ENCODE peak calls at places on chromosomes 11 and 22, in eight cellular contexts. F, P, V, N, E, M, T and A are unnamed samples.

GRCh38 chr11:103842191-103842590 is 194.2 kb upstream of the DDI1 start:
- DNase-seq in F (no peak), P (no peak), V (no peak), N (no peak), E (no peak), M (no peak), T (no peak), A (no peak)

GRCh38 chr11:122743949-122744876 is 88.7 kb downstream of the UBASH3B start:
- DNase-seq in F (peak; percentile 81), P (peak; percentile 50), V (no peak), N (no peak), E (peak; percentile 41), M (peak; percentile 44), T (no peak), A (no peak)

GRCh38 chr11:6667733-6668374 is 12.2 kb upstream of the DCHS1 start:
- DNase-seq in F (peak; percentile 33), P (no peak), V (no peak), N (no peak), E (peak; percentile 13), M (no peak), T (no peak), A (no peak)

GRCh38 chr11:75346912-75347647 is 4.4 kb downstream of the ARRB1 start:
- DNase-seq in F (no peak), P (no peak), V (no peak), N (no peak), E (peak; percentile 51), M (peak; percentile 52), T (peak; percentile 39), A (peak; percentile 75)

GRCh38 chr22:37983860-37984791 is at the start of gene SOX10:
- DNase-seq in F (no peak), P (no peak), V (no peak), N (no peak), E (no peak), M (no peak), T (no peak), A (no peak)

GRCh38 chr11:12696911-12697581 is 22.8 kb downstream of the TEAD1 start:
- DNase-seq in F (no peak), P (no peak), V (no peak), N (no peak), E (no peak), M (no peak), T (no peak), A (no peak)

GRCh38 chr11:104968365-104968855 is at the start of gene CASP4:
- DNase-seq in F (no peak), P (no peak), V (no peak), N (peak; percentile 1), E (peak; percentile 69), M (peak; percentile 53), T (no peak), A (no peak)

GRCh38 chr11:131204984-131205383 is 165.4 kb upstream of the NTM start:
- DNase-seq in F (no peak), P (no peak), V (no peak), N (no peak), E (no peak), M (no peak), T (no peak), A (no peak)

GRCh38 chr11:117045196-117045595 is 53.0 kb downstream of the SIK3 start:
- DNase-seq in F (no peak), P (no peak), V (no peak), N (no peak), E (peak; percentile 24), M (peak; percentile 69), T (no peak), A (no peak)

GRCh38 chr11:96339704-96340554 is 3.1 kb downstream of the MAML2 start:
- DNase-seq in F (no peak), P (no peak), V (no peak), N (no peak), E (no peak), M (peak; percentile 43), T (no peak), A (no peak)

GRCh38 chr11:112249871-112250590 is 10.6 kb downstream of the PLET1 start:
- DNase-seq in F (no peak), P (no peak), V (no peak), N (no peak), E (no peak), M (no peak), T (no peak), A (no peak)

GRCh38 chr11:123268118-123268517 is 73.1 kb upstream of the CLMP start:
- DNase-seq in F (no peak), P (no peak), V (no peak), N (no peak), E (no peak), M (no peak), T (no peak), A (no peak)

GRCh38 chr11:40290031-40290650 is 1169.3 kb downstream of the LRRC4C start:
- DNase-seq in F (no peak), P (no peak), V (no peak), N (no peak), E (no peak), M (no peak), T (no peak), A (no peak)

GRCh38 chr11:72243173-72243566 is 806 bp downstream of the PHOX2A start:
- DNase-seq in F (no peak), P (no peak), V (no peak), N (no peak), E (no peak), M (no peak), T (no peak), A (no peak)

GRCh38 chr22:38038426-38038825 is 18.8 kb upstream of the PICK1 start:
- DNase-seq in F (no peak), P (no peak), V (no peak), N (no peak), E (no peak), M (no peak), T (no peak), A (no peak)

GRCh38 chr22:49727881-49728563 is 99.7 kb downstream of the BRD1 start:
- DNase-seq in F (no peak), P (no peak), V (no peak), N (no peak), E (no peak), M (no peak), T (no peak), A (no peak)

GRCh38 chr22:47437636-47438035 is 675.2 kb downstream of the TBC1D22A start:
- DNase-seq in F (no peak), P (no peak), V (no peak), N (no peak), E (no peak), M (no peak), T (no peak), A (no peak)

GRCh38 chr22:47435826-47436225 is 673.4 kb downstream of the TBC1D22A start:
- DNase-seq in F (no peak), P (no peak), V (no peak), N (no peak), E (no peak), M (no peak), T (no peak), A (no peak)

GRCh38 chr22:47435204-47435487 is 672.7 kb downstream of the TBC1D22A start:
- DNase-seq in F (no peak), P (no peak), V (no peak), N (no peak), E (no peak), M (no peak), T (no peak), A (no peak)

GRCh38 chr22:47434336-47435203 is 672.1 kb downstream of the TBC1D22A start:
- DNase-seq in F (no peak), P (no peak), V (no peak), N (no peak), E (no peak), M (no peak), T (no peak), A (no peak)

DNA sequence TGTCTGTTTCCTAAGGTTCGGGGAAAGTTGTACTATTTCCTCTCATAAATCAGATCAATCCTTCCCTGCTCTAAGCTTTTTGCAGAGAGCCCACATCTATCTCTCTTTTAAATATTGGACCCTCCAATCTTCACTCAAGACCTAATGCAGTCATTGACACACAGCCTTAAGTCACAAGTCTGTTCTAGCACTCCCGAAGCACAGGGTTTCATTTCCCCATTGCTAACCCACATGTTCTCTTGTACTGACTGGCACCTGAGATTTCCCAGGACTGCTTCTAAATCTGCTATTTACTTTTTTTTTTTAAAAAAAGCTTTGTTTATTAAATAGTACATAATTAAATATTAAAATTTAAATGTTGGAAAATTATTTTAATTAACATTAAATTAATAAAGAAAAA is 674.7 kb downstream of the TBC1D22A start:
- DNase-seq in F (no peak), P (no peak), V (no peak), N (no peak), E (no peak), M (no peak), T (no peak), A (no peak)
- H3K9me3 ChIP-seq in F (no peaks in the 10 kb centered on the region), P (no peaks in the 10 kb centered on the region), V (no peaks in the 10 kb centered on the region), N (peaks cover 9% of the 10 kb centered on the region), E (no peaks in the 10 kb centered on the region), M (no peaks in the 10 kb centered on the region), T (no peaks in the 10 kb centered on the region), A (no peaks in the 10 kb centered on the region)

DNA sequence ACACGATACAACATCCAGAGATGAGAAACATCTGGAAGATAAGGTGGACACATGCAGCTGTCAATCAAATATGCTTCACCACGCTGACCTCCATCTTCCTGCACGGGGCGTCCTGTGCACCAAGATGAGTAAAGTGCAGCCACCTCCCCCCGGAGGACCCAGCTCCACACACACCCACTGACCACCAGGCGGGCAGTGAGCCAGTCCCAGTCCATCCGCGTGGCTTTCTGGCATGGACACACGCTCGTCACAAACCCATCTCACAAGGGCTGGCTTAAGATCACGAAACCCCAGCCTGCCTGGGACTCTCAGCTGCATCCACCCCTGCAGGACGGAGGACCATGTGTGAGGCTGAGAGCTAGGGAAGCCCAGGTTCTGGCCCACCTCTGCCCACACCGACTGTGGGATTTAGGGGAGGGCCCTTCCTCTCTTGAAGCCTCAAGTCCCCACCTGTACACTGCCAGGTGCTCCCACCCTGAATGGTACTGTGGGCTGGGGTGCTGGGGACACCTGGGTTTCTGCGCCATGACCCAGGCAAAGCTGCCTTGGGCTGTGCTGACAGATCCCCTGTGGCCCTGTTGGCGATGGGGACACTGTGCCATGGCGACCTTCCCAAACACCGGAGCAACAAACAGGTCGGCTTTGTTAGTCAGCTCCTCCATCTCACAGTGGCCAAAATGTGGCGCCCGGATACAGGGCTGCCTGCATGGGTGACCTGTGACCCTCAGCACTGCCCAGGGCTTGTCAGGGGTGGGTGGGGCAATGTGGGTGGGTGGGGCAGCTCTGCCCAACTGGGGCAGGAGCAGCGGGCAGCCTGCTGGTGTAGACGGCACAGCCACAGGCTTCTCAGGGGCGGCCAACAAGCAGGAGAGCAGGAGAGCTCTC is 629.0 kb downstream of the TBC1D22A start:
- DNase-seq in F (no peak), P (no peak), V (no peak), N (no peak), E (no peak), M (no peak), T (no peak), A (no peak)
- H3K9me3 ChIP-seq in F (no peaks in the 10 kb centered on the region), P (no peaks in the 10 kb centered on the region), V (no peaks in the 10 kb centered on the region), N (no peaks in the 10 kb centered on the region), E (no peaks in the 10 kb centered on the region), M (no peaks in the 10 kb centered on the region), T (no peaks in the 10 kb centered on the region), A (no peaks in the 10 kb centered on the region)

GRCh38 chr11:119066481-119066880 is 1.1 kb upstream of the VPS11 start:
- DNase-seq in F (no peak), P (no peak), V (no peak), N (no peak), E (no peak), M (no peak), T (no peak), A (no peak)
- H3K9me3 ChIP-seq in F (no peaks in the 10 kb centered on the region), P (no peaks in the 10 kb centered on the region), V (no peaks in the 10 kb centered on the region), N (no peaks in the 10 kb centered on the region), E (no peaks in the 10 kb centered on the region), M (no peaks in the 10 kb centered on the region), T (no peaks in the 10 kb centered on the region), A (no peaks in the 10 kb centered on the region)

GRCh38 chr22:47240116-47240515 is 477.7 kb downstream of the TBC1D22A start:
- DNase-seq in F (no peak), P (no peak), V (no peak), N (no peak), E (no peak), M (no peak), T (no peak), A (no peak)
- H3K9me3 ChIP-seq in F (no peaks in the 10 kb centered on the region), P (no peaks in the 10 kb centered on the region), V (no peaks in the 10 kb centered on the region), N (peaks cover 6% of the 10 kb centered on the region), E (no peaks in the 10 kb centered on the region), M (no peaks in the 10 kb centered on the region), T (no peaks in the 10 kb centered on the region), A (no peaks in the 10 kb centered on the region)